ENCODE peak calls at places on chromosome 22, in five cellular contexts. C, F, S, M and N are unnamed samples.
A peak's percentile ranks its signal among the peaks of the same experiment; 100 is the strongest.

GRCh38 chr22:24414523-24414922 is 12.9 kb upstream of the ADORA2A start:
- DNase-seq in F (no peak), C (no peak), M (no peak), S (no peak), N (no peak)

GRCh38 chr22:45098056-45098455 is 65.7 kb upstream of the NUP50 start:
- DNase-seq in S (no peak), M (no peak), F (no peak), C (no peak), N (no peak)

GRCh38 chr22:19122752-19123492 is 710 bp upstream of the DGCR2 start:
- DNase-seq in M (no peak), S (no peak), C (no peak), F (no peak), N (no peak)

GRCh38 chr22:40890881-40891280 is 29.0 kb upstream of the DNAJB7 start:
- DNase-seq in M (no peak), S (no peak), F (no peak), C (no peak), N (no peak)

GRCh38 chr22:16959345-16959930 is 48.6 kb downstream of the GAB4 start:
- DNase-seq in M (no peak), S (no peak), C (no peak), F (no peak), N (no peak)

GRCh38 chr22:46072030-46072881 is 78.1 kb upstream of the PPARA start:
- DNase-seq in S (no peak), M (peak; percentile 73), F (no peak), C (peak; percentile 81), N (no peak)

GRCh38 chr22:29907753-29908515 is 25.0 kb downstream of the MTMR3 start:
- DNase-seq in F (peak; percentile 36), M (peak; percentile 91), S (peak; percentile 92), C (peak; percentile 78), N (peak; percentile 96)

GRCh38 chr22:47772864-47773263 is 1010.4 kb downstream of the TBC1D22A start:
- DNase-seq in M (no peak), C (no peak), F (no peak), S (no peak), N (no peak)

GRCh38 chr22:47284822-47285221 is 522.4 kb downstream of the TBC1D22A start:
- DNase-seq in F (no peak), C (no peak), S (no peak), M (no peak), N (no peak)

GRCh38 chr22:24417200-24417599 is 10.2 kb upstream of the ADORA2A start:
- DNase-seq in S (no peak), M (no peak), C (no peak), F (no peak), N (no peak)

GRCh38 chr22:28799125-28799833 is 1.1 kb downstream of the XBP1 start:
- DNase-seq in M (peak; percentile 62), S (peak; percentile 64), C (peak; percentile 60), F (peak; percentile 31), N (peak; percentile 83)

GRCh38 chr22:43521716-43522115 is 109.9 kb downstream of the MPPED1 start:
- DNase-seq in M (no peak), C (no peak), S (no peak), F (no peak), N (no peak)

GRCh38 chr22:42180349-42180842 is 49.8 kb upstream of the CYP2D6 start:
- DNase-seq in F (no peak), M (no peak), C (peak; percentile 34), S (no peak), N (no peak)

GRCh38 chr22:33271390-33272161 is 213.4 kb upstream of the SYN3 start:
- DNase-seq in M (peak; percentile 55), C (peak; percentile 56), F (peak; percentile 43), S (no peak), N (no peak)

GRCh38 chr22:45163074-45163416 is 680 bp upstream of the NUP50 start:
- DNase-seq in F (no peak), M (no peak), S (no peak), C (no peak), N (no peak)

GRCh38 chr22:43077121-43077877 is 11.9 kb downstream of the TTLL1 start:
- DNase-seq in F (no peak), M (peak; percentile 35), S (no peak), C (no peak), N (no peak)

GRCh38 chr22:20153945-20154344 is 3.1 kb upstream of the CCDC188 start:
- DNase-seq in S (no peak), M (no peak), F (no peak), C (no peak), N (no peak)

GRCh38 chr22:33656808-33657628 is 263.3 kb downstream of the LARGE1 start:
- DNase-seq in F (no peak), M (no peak), C (no peak), S (no peak), N (no peak)

GRCh38 chr22:43476341-43476740 is 64.5 kb downstream of the MPPED1 start:
- DNase-seq in F (no peak), S (no peak), C (no peak), M (no peak), N (no peak)

GRCh38 chr22:44381761-44382454 is 69.2 kb upstream of the SHISAL1 start:
- DNase-seq in S (no peak), C (peak; percentile 10), F (no peak), M (no peak), N (no peak)

GRCh38 chr22:41619979-41620645 is 731 bp downstream of the DESI1 start:
- DNase-seq in F (no peak), M (peak; percentile 60), C (peak; percentile 48), S (no peak), N (no peak)

GRCh38 chr22:17578129-17578754 is 14.9 kb downstream of the SLC25A18 start:
- DNase-seq in F (no peak), C (peak; percentile 69), S (no peak), M (no peak), N (no peak)

GRCh38 chr22:33806191-33806590 is 114.1 kb downstream of the LARGE1 start:
- DNase-seq in S (no peak), M (no peak), F (no peak), C (no peak), N (no peak)

GRCh38 chr22:11598492-11599440 is 3929.2 kb upstream of the OR11H1 start:
- DNase-seq in S (no peak), F (no peak), C (no peak), M (no peak), N (no peak)

GRCh38 chr22:38842512-38843200 is 1.2 kb downstream of the NPTXR start:
- DNase-seq in F (no peak), M (no peak), C (no peak), S (no peak), N (no peak)

GRCh38 chr22:38844661-38845367 is 986 bp upstream of the NPTXR start:
- DNase-seq in S (no peak), M (no peak), F (no peak), C (no peak), N (no peak)

GRCh38 chr22:38843716-38844660 is at the start of gene NPTXR:
- DNase-seq in M (no peak), S (no peak), F (no peak), C (peak; percentile 58), N (no peak)

GRCh38 chr22:38841635-38842034 is 2.2 kb downstream of the NPTXR start:
- DNase-seq in M (no peak), F (no peak), S (no peak), C (no peak), N (no peak)

GRCh38 chr22:38843201-38843715 is 570 bp downstream of the NPTXR start:
- DNase-seq in S (no peak), F (no peak), C (peak; percentile 46), M (no peak), N (peak; percentile 52)
- H3K4me3 ChIP-seq in S (peak overlapping the region; percentile 20), F (peak overlapping the region; percentile 85), C (peak overlapping the region; percentile 58), M (peak overlapping the region; percentile 37), N (peak overlapping the region; percentile 43)

GRCh38 chr22:39243443-39244072 is 1.2 kb downstream of the PDGFB start:
- DNase-seq in C (no peak), F (no peak), S (no peak), M (no peak), N (no peak)
- H3K27me3 ChIP-seq in C (no peaks in the 10 kb centered on the region), F (peaks cover 6% of the 10 kb centered on the region), S (no peaks in the 10 kb centered on the region), M (peaks cover 42% of the 10 kb centered on the region), N (peaks cover 55% of the 10 kb centered on the region)

GRCh38 chr22:35973388-35973787 is 55.2 kb downstream of the RBFOX2 start:
- DNase-seq in S (no peak), C (no peak), M (no peak), F (no peak), N (no peak)
- H3K4me3 ChIP-seq in S (no peak overlapping the region), C (no peak overlapping the region), M (no peak overlapping the region), F (peak overlapping the region; percentile 38), N (no peak overlapping the region)

DNA sequence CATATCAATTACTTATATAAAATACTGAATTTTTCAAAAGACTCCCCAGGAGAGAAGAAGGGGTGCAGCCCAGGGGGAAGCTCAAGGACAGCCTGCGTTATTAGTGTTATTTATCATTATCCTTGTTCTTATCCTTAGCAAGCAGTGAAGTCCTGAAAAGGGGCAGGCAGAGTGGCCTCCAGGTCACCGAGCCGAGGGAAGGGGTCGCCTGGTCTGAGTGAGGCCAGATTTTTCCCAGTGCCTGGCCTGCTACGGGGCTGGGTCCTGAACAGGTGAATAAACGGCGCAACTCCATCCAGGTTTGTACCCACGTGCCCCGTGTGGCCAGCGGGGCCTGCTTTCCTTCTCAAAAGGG is 123.7 kb downstream of the BRD1 start:
- DNase-seq in M (no peak), S (no peak), F (no peak), C (no peak), N (no peak)
- H3K27me3 ChIP-seq in M (peaks cover 6% of the 10 kb centered on the region), S (peaks cover 14% of the 10 kb centered on the region), F (no peaks in the 10 kb centered on the region), C (peaks cover 30% of the 10 kb centered on the region), N (peaks cover 15% of the 10 kb centered on the region)

GRCh38 chr22:48885271-48885918 is 942.3 kb downstream of the BRD1 start:
- DNase-seq in M (no peak), S (no peak), F (no peak), C (no peak), N (no peak)
- H3K4me3 ChIP-seq in M (no peak overlapping the region), S (no peak overlapping the region), F (no peak overlapping the region), C (no peak overlapping the region), N (no peak overlapping the region)

GRCh38 chr22:26169312-26170111 is at the start of gene SEZ6L:
- DNase-seq in M (no peak), C (peak; percentile 18), S (no peak), F (no peak), N (no peak)

GRCh38 chr22:26172389-26172990 is 3.2 kb downstream of the SEZ6L start:
- DNase-seq in C (peak; percentile 17), S (no peak), F (no peak), M (peak; percentile 36), N (no peak)

GRCh38 chr22:26168934-26169311 is 339 bp upstream of the SEZ6L start:
- DNase-seq in C (peak; percentile 17), F (no peak), M (no peak), S (no peak), N (no peak)

GRCh38 chr22:26170112-26170492 is 840 bp downstream of the SEZ6L start:
- DNase-seq in C (no peak), S (no peak), M (no peak), F (no peak), N (no peak)

DNA sequence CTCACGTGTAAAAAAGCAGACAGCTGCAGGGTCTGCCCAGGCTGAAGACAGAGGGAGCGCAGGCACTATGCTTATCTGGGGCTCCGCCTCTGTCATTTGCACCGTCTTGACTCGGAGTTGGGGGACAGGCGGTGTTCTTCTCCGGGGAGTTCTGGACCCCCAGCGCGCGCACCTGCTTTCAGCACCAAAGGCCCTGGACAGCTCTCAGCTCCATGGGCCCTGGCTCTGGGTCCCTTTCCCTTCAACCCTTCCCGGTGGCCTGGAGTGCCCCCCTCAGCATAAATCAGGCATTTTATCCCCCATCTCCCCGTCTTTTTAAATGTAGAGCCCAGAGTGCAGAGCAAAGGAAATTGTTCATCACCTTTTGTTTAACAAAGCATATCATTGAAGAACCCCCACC is 1.5 kb downstream of the SEZ6L start:
- DNase-seq in S (no peak), M (no peak), F (no peak), C (peak; percentile 17), N (no peak)
- H3K27me3 ChIP-seq in S (peaks cover 27% of the 10 kb centered on the region), M (peaks cover 32% of the 10 kb centered on the region), F (peaks cover 8% of the 10 kb centered on the region), C (peaks cover 53% of the 10 kb centered on the region), N (peaks cover 14% of the 10 kb centered on the region)

GRCh38 chr22:35266277-35266676 is 9.0 kb downstream of the HMGXB4 start:
- DNase-seq in M (no peak), C (no peak), F (no peak), S (no peak), N (no peak)
- H3K4me3 ChIP-seq in M (no peak overlapping the region), C (no peak overlapping the region), F (no peak overlapping the region), S (no peak overlapping the region), N (no peak overlapping the region)